ENCODE peak calls at places on chromosomes 7 and 10, in nine cellular contexts. One of them, this sample, is unnamed.

GRCh38 chr7:101231644-101232043 is 6.0 kb downstream of the CLDN15 start:
- DNase-seq in mammary epithelial cell: no peak
- DNase-seq in progenitor cell of endocrine pancreas: no peak
- DNase-seq in astrocyte of the spinal cord: no peak
- DNase-seq in cardiac fibroblast: no peak
- DNase-seq in CD4-positive, alpha-beta T cell: no peak
- DNase-seq in astrocyte of the cerebellum: no peak
- DNase-seq in left lung: no peak
- DNase-seq in RWPE2: no peak
- DNase-seq in this sample: peak

GRCh38 chr10:32104181-32104580 is 48.0 kb upstream of the KIF5B start:
- DNase-seq in progenitor cell of endocrine pancreas: no peak
- DNase-seq in mammary epithelial cell: no peak
- DNase-seq in RWPE2: no peak
- DNase-seq in cardiac fibroblast: peak
- DNase-seq in astrocyte of the spinal cord: no peak
- DNase-seq in astrocyte of the cerebellum: no peak
- DNase-seq in left lung: no peak
- DNase-seq in CD4-positive, alpha-beta T cell: no peak
- DNase-seq in this sample: no peak

GRCh38 chr7:75937958-75938786 is 23.2 kb downstream of the POR start:
- DNase-seq in astrocyte of the spinal cord: peak
- DNase-seq in RWPE2: no peak
- DNase-seq in astrocyte of the cerebellum: peak
- DNase-seq in mammary epithelial cell: no peak
- DNase-seq in left lung: peak
- DNase-seq in progenitor cell of endocrine pancreas: no peak
- DNase-seq in CD4-positive, alpha-beta T cell: no peak
- DNase-seq in cardiac fibroblast: peak
- DNase-seq in this sample: peak

GRCh38 chr7:17912536-17913235 is 27.6 kb downstream of the SNX13 start:
- DNase-seq in cardiac fibroblast: no peak
- DNase-seq in CD4-positive, alpha-beta T cell: no peak
- DNase-seq in astrocyte of the cerebellum: no peak
- DNase-seq in astrocyte of the spinal cord: no peak
- DNase-seq in mammary epithelial cell: no peak
- DNase-seq in RWPE2: no peak
- DNase-seq in left lung: peak
- DNase-seq in progenitor cell of endocrine pancreas: no peak
- DNase-seq in this sample: no peak

GRCh38 chr10:86401588-86402282 is 35.1 kb upstream of the GRID1 start:
- DNase-seq in astrocyte of the cerebellum: no peak
- DNase-seq in progenitor cell of endocrine pancreas: no peak
- DNase-seq in astrocyte of the spinal cord: no peak
- DNase-seq in cardiac fibroblast: no peak
- DNase-seq in mammary epithelial cell: no peak
- DNase-seq in RWPE2: no peak
- DNase-seq in CD4-positive, alpha-beta T cell: no peak
- DNase-seq in left lung: no peak
- DNase-seq in this sample: no peak

GRCh38 chr7:44275829-44276570 is 49.4 kb downstream of the CAMK2B start:
- DNase-seq in astrocyte of the spinal cord: no peak
- DNase-seq in astrocyte of the cerebellum: no peak
- DNase-seq in progenitor cell of endocrine pancreas: peak
- DNase-seq in CD4-positive, alpha-beta T cell: no peak
- DNase-seq in mammary epithelial cell: no peak
- DNase-seq in left lung: peak
- DNase-seq in cardiac fibroblast: peak
- DNase-seq in RWPE2: peak
- DNase-seq in this sample: no peak

GRCh38 chr7:142482899-142483658 is 225.2 kb upstream of the PRSS58 start:
- DNase-seq in RWPE2: no peak
- DNase-seq in astrocyte of the cerebellum: no peak
- DNase-seq in left lung: peak
- DNase-seq in cardiac fibroblast: peak
- DNase-seq in progenitor cell of endocrine pancreas: no peak
- DNase-seq in astrocyte of the spinal cord: peak
- DNase-seq in mammary epithelial cell: peak
- DNase-seq in CD4-positive, alpha-beta T cell: peak
- DNase-seq in this sample: peak

GRCh38 chr7:5429857-5430611 is 6.4 kb upstream of the TNRC18 start:
- DNase-seq in left lung: peak
- DNase-seq in progenitor cell of endocrine pancreas: no peak
- DNase-seq in astrocyte of the cerebellum: no peak
- DNase-seq in RWPE2: peak
- DNase-seq in mammary epithelial cell: peak
- DNase-seq in astrocyte of the spinal cord: no peak
- DNase-seq in CD4-positive, alpha-beta T cell: no peak
- DNase-seq in cardiac fibroblast: peak
- DNase-seq in this sample: peak

GRCh38 chr10:122703483-122704448 is 4.1 kb upstream of the C10orf120 start:
- DNase-seq in left lung: peak
- DNase-seq in mammary epithelial cell: peak
- DNase-seq in astrocyte of the cerebellum: peak
- DNase-seq in RWPE2: no peak
- DNase-seq in astrocyte of the spinal cord: peak
- DNase-seq in cardiac fibroblast: peak
- DNase-seq in CD4-positive, alpha-beta T cell: peak
- DNase-seq in progenitor cell of endocrine pancreas: peak
- DNase-seq in this sample: peak

GRCh38 chr10:7435674-7436073 is 24.8 kb upstream of the SFMBT2 start:
- DNase-seq in left lung: no peak
- DNase-seq in CD4-positive, alpha-beta T cell: no peak
- DNase-seq in mammary epithelial cell: no peak
- DNase-seq in astrocyte of the spinal cord: no peak
- DNase-seq in RWPE2: no peak
- DNase-seq in cardiac fibroblast: no peak
- DNase-seq in progenitor cell of endocrine pancreas: no peak
- DNase-seq in astrocyte of the cerebellum: no peak
- DNase-seq in this sample: no peak

GRCh38 chr7:38398725-38399321 is 125.4 kb upstream of the TARP start:
- DNase-seq in RWPE2: no peak
- DNase-seq in mammary epithelial cell: peak
- DNase-seq in astrocyte of the spinal cord: peak
- DNase-seq in cardiac fibroblast: peak
- DNase-seq in CD4-positive, alpha-beta T cell: peak
- DNase-seq in astrocyte of the cerebellum: peak
- DNase-seq in progenitor cell of endocrine pancreas: peak
- DNase-seq in left lung: peak
- DNase-seq in this sample: peak

GRCh38 chr7:158372400-158373302 is 215.0 kb downstream of the PTPRN2 start:
- DNase-seq in progenitor cell of endocrine pancreas: no peak
- DNase-seq in CD4-positive, alpha-beta T cell: no peak
- DNase-seq in left lung: peak
- DNase-seq in cardiac fibroblast: no peak
- DNase-seq in RWPE2: no peak
- DNase-seq in astrocyte of the cerebellum: no peak
- DNase-seq in mammary epithelial cell: no peak
- DNase-seq in astrocyte of the spinal cord: no peak
- DNase-seq in this sample: no peak

GRCh38 chr10:28177944-28178637 is 124.8 kb downstream of the MPP7 start:
- DNase-seq in mammary epithelial cell: peak
- DNase-seq in left lung: no peak
- DNase-seq in astrocyte of the spinal cord: peak
- DNase-seq in CD4-positive, alpha-beta T cell: no peak
- DNase-seq in cardiac fibroblast: peak
- DNase-seq in astrocyte of the cerebellum: no peak
- DNase-seq in progenitor cell of endocrine pancreas: no peak
- DNase-seq in RWPE2: no peak
- DNase-seq in this sample: peak

GRCh38 chr7:519974-520458 is 370 bp upstream of the PDGFA start:
- DNase-seq in RWPE2: no peak
- DNase-seq in mammary epithelial cell: peak
- DNase-seq in left lung: no peak
- DNase-seq in astrocyte of the cerebellum: no peak
- DNase-seq in astrocyte of the spinal cord: peak
- DNase-seq in CD4-positive, alpha-beta T cell: no peak
- DNase-seq in progenitor cell of endocrine pancreas: peak
- DNase-seq in cardiac fibroblast: peak
- DNase-seq in this sample: peak

GRCh38 chr7:110891197-110891596 is 199.7 kb upstream of the LRRN3 start:
- DNase-seq in cardiac fibroblast: no peak
- DNase-seq in mammary epithelial cell: peak
- DNase-seq in CD4-positive, alpha-beta T cell: no peak
- DNase-seq in RWPE2: no peak
- DNase-seq in progenitor cell of endocrine pancreas: no peak
- DNase-seq in astrocyte of the cerebellum: no peak
- DNase-seq in left lung: no peak
- DNase-seq in astrocyte of the spinal cord: no peak
- DNase-seq in this sample: no peak

GRCh38 chr7:51138121-51139085 is 178.2 kb downstream of the COBL start:
- DNase-seq in mammary epithelial cell: no peak
- DNase-seq in progenitor cell of endocrine pancreas: no peak
- DNase-seq in astrocyte of the cerebellum: no peak
- DNase-seq in cardiac fibroblast: no peak
- DNase-seq in RWPE2: no peak
- DNase-seq in CD4-positive, alpha-beta T cell: no peak
- DNase-seq in left lung: no peak
- DNase-seq in astrocyte of the spinal cord: no peak
- DNase-seq in this sample: no peak

GRCh38 chr7:151452680-151453325 is 12.9 kb upstream of the CRYGN start:
- DNase-seq in CD4-positive, alpha-beta T cell: no peak
- DNase-seq in RWPE2: no peak
- DNase-seq in progenitor cell of endocrine pancreas: no peak
- DNase-seq in cardiac fibroblast: no peak
- DNase-seq in left lung: no peak
- DNase-seq in astrocyte of the spinal cord: no peak
- DNase-seq in mammary epithelial cell: no peak
- DNase-seq in astrocyte of the cerebellum: no peak
- DNase-seq in this sample: no peak

GRCh38 chr7:82760831-82761230 is 317.3 kb upstream of the CACNA2D1 start:
- DNase-seq in CD4-positive, alpha-beta T cell: no peak
- DNase-seq in mammary epithelial cell: no peak
- DNase-seq in cardiac fibroblast: no peak
- DNase-seq in left lung: no peak
- DNase-seq in RWPE2: no peak
- DNase-seq in progenitor cell of endocrine pancreas: no peak
- DNase-seq in astrocyte of the spinal cord: no peak
- DNase-seq in astrocyte of the cerebellum: no peak
- DNase-seq in this sample: no peak

GRCh38 chr7:32126843-32127242 is 56.6 kb upstream of the PDE1C start:
- DNase-seq in mammary epithelial cell: no peak
- DNase-seq in progenitor cell of endocrine pancreas: no peak
- DNase-seq in RWPE2: no peak
- DNase-seq in astrocyte of the spinal cord: no peak
- DNase-seq in left lung: no peak
- DNase-seq in CD4-positive, alpha-beta T cell: no peak
- DNase-seq in astrocyte of the cerebellum: no peak
- DNase-seq in cardiac fibroblast: no peak
- DNase-seq in this sample: no peak

GRCh38 chr10:60441515-60441914 is 51.8 kb upstream of the ANK3 start:
- DNase-seq in RWPE2: no peak
- DNase-seq in mammary epithelial cell: no peak
- DNase-seq in left lung: no peak
- DNase-seq in astrocyte of the spinal cord: no peak
- DNase-seq in CD4-positive, alpha-beta T cell: no peak
- DNase-seq in cardiac fibroblast: peak
- DNase-seq in astrocyte of the cerebellum: no peak
- DNase-seq in progenitor cell of endocrine pancreas: no peak
- DNase-seq in this sample: peak
- TF ChIP-seq CTCF in RWPE2: peak
- TF ChIP-seq CTCF in mammary epithelial cell: peak
- TF ChIP-seq CTCF in left lung: no peak
- TF ChIP-seq CTCF in astrocyte of the spinal cord: peak
- TF ChIP-seq CTCF in CD4-positive, alpha-beta T cell: no peak
- TF ChIP-seq CTCF in cardiac fibroblast: peak
- TF ChIP-seq CTCF in astrocyte of the cerebellum: peak
- TF ChIP-seq CTCF in progenitor cell of endocrine pancreas: peak
- TF ChIP-seq CTCF in this sample: peak

GRCh38 chr10:133394064-133394663 is at the start of gene MTG1:
- DNase-seq in CD4-positive, alpha-beta T cell: peak
- DNase-seq in astrocyte of the cerebellum: peak
- DNase-seq in mammary epithelial cell: peak
- DNase-seq in left lung: peak
- DNase-seq in progenitor cell of endocrine pancreas: peak
- DNase-seq in astrocyte of the spinal cord: peak
- DNase-seq in RWPE2: peak
- DNase-seq in cardiac fibroblast: peak
- DNase-seq in this sample: peak
- TF ChIP-seq CTCF in CD4-positive, alpha-beta T cell: peak
- TF ChIP-seq CTCF in astrocyte of the cerebellum: no peak
- TF ChIP-seq CTCF in mammary epithelial cell: peak
- TF ChIP-seq CTCF in left lung: no peak
- TF ChIP-seq CTCF in progenitor cell of endocrine pancreas: peak
- TF ChIP-seq CTCF in astrocyte of the spinal cord: no peak
- TF ChIP-seq CTCF in RWPE2: no peak
- TF ChIP-seq CTCF in cardiac fibroblast: no peak
- TF ChIP-seq CTCF in this sample: peak

GRCh38 chr10:70265032-70265689 is 18.6 kb downstream of the NPFFR1 start:
- DNase-seq in astrocyte of the cerebellum: no peak
- DNase-seq in CD4-positive, alpha-beta T cell: no peak
- DNase-seq in left lung: no peak
- DNase-seq in cardiac fibroblast: peak
- DNase-seq in progenitor cell of endocrine pancreas: no peak
- DNase-seq in astrocyte of the spinal cord: no peak
- DNase-seq in RWPE2: no peak
- DNase-seq in mammary epithelial cell: peak
- DNase-seq in this sample: no peak

GRCh38 chr10:70266056-70266455 is 17.7 kb downstream of the NPFFR1 start:
- DNase-seq in left lung: no peak
- DNase-seq in astrocyte of the spinal cord: no peak
- DNase-seq in astrocyte of the cerebellum: no peak
- DNase-seq in mammary epithelial cell: no peak
- DNase-seq in RWPE2: no peak
- DNase-seq in CD4-positive, alpha-beta T cell: no peak
- DNase-seq in progenitor cell of endocrine pancreas: no peak
- DNase-seq in cardiac fibroblast: no peak
- DNase-seq in this sample: no peak

GRCh38 chr10:70266701-70267100 is 17.1 kb downstream of the NPFFR1 start:
- DNase-seq in astrocyte of the cerebellum: no peak
- DNase-seq in astrocyte of the spinal cord: no peak
- DNase-seq in mammary epithelial cell: no peak
- DNase-seq in cardiac fibroblast: no peak
- DNase-seq in CD4-positive, alpha-beta T cell: no peak
- DNase-seq in left lung: no peak
- DNase-seq in RWPE2: no peak
- DNase-seq in progenitor cell of endocrine pancreas: no peak
- DNase-seq in this sample: no peak

GRCh38 chr10:70268376-70268775 is 15.4 kb downstream of the NPFFR1 start:
- DNase-seq in left lung: no peak
- DNase-seq in mammary epithelial cell: no peak
- DNase-seq in astrocyte of the cerebellum: no peak
- DNase-seq in CD4-positive, alpha-beta T cell: no peak
- DNase-seq in RWPE2: no peak
- DNase-seq in cardiac fibroblast: no peak
- DNase-seq in progenitor cell of endocrine pancreas: no peak
- DNase-seq in astrocyte of the spinal cord: no peak
- DNase-seq in this sample: no peak

GRCh38 chr10:70267161-70267933 is 16.5 kb downstream of the NPFFR1 start:
- DNase-seq in progenitor cell of endocrine pancreas: no peak
- DNase-seq in CD4-positive, alpha-beta T cell: no peak
- DNase-seq in cardiac fibroblast: peak
- DNase-seq in astrocyte of the spinal cord: peak
- DNase-seq in left lung: no peak
- DNase-seq in RWPE2: peak
- DNase-seq in astrocyte of the cerebellum: peak
- DNase-seq in mammary epithelial cell: peak
- DNase-seq in this sample: peak
- TF ChIP-seq CTCF in progenitor cell of endocrine pancreas: peak
- TF ChIP-seq CTCF in CD4-positive, alpha-beta T cell: no peak
- TF ChIP-seq CTCF in cardiac fibroblast: peak
- TF ChIP-seq CTCF in astrocyte of the spinal cord: peak
- TF ChIP-seq CTCF in left lung: no peak
- TF ChIP-seq CTCF in RWPE2: peak
- TF ChIP-seq CTCF in astrocyte of the cerebellum: peak
- TF ChIP-seq CTCF in mammary epithelial cell: peak
- TF ChIP-seq CTCF in this sample: peak

GRCh38 chr7:85602196-85602595 is 415.3 kb upstream of the SEMA3D start:
- DNase-seq in CD4-positive, alpha-beta T cell: no peak
- DNase-seq in astrocyte of the spinal cord: peak
- DNase-seq in RWPE2: no peak
- DNase-seq in astrocyte of the cerebellum: peak
- DNase-seq in progenitor cell of endocrine pancreas: no peak
- DNase-seq in left lung: no peak
- DNase-seq in cardiac fibroblast: peak
- DNase-seq in mammary epithelial cell: peak
- DNase-seq in this sample: no peak
- TF ChIP-seq CTCF in CD4-positive, alpha-beta T cell: no peak
- TF ChIP-seq CTCF in astrocyte of the spinal cord: no peak
- TF ChIP-seq CTCF in RWPE2: no peak
- TF ChIP-seq CTCF in astrocyte of the cerebellum: no peak
- TF ChIP-seq CTCF in progenitor cell of endocrine pancreas: no peak
- TF ChIP-seq CTCF in left lung: no peak
- TF ChIP-seq CTCF in cardiac fibroblast: no peak
- TF ChIP-seq CTCF in mammary epithelial cell: no peak
- TF ChIP-seq CTCF in this sample: no peak

This sample was measured in HFFc6.